ENCODE peak calls at places on chromosome 2, in nine cellular contexts. G, H, P, V, D, N, M, E and F are unnamed samples. For H3K4me1, the result is how much of the 10 kb centered on the place peaks cover.

GRCh38 chr2:237693281-237694039 is 66.1 kb downstream of the LRRFIP1 start:
- DNase-seq in E (peak), G (no peak), V (no peak), P (peak), H (no peak), M (no peak), N (no peak), D (no peak), F (peak)

GRCh38 chr2:227308784-227309183 is 16.3 kb upstream of the MFF start:
- DNase-seq in D (no peak), G (no peak), M (no peak), P (no peak), E (no peak), N (no peak), H (no peak), V (peak), F (no peak)

GRCh38 chr2:236600892-236601291 is 31.3 kb downstream of the ACKR3 start:
- DNase-seq in D (no peak), V (no peak), M (no peak), P (no peak), H (no peak), N (no peak), G (no peak), E (no peak), F (no peak)

GRCh38 chr2:224973112-224974016 is 68.9 kb downstream of the DOCK10 start:
- DNase-seq in V (no peak), E (no peak), P (peak), M (no peak), H (peak), G (no peak), D (no peak), N (no peak), F (no peak)

GRCh38 chr2:182503886-182504285 is 77.0 kb upstream of the PDE1A start:
- DNase-seq in N (no peak), H (no peak), E (peak), V (no peak), D (no peak), P (no peak), M (no peak), G (no peak), F (no peak)

GRCh38 chr2:154952346-154953010 is 254.0 kb downstream of the KCNJ3 start:
- DNase-seq in M (no peak), G (no peak), V (peak), D (no peak), P (no peak), H (peak), N (no peak), E (no peak), F (no peak)

GRCh38 chr2:221617996-221618395 is 45.9 kb upstream of the EPHA4 start:
- DNase-seq in H (no peak), D (no peak), E (no peak), N (no peak), M (no peak), V (no peak), G (no peak), P (no peak), F (no peak)

GRCh38 chr2:160984426-160985077 is 175.7 kb upstream of the TANK start:
- DNase-seq in P (no peak), E (no peak), V (no peak), D (no peak), M (no peak), N (no peak), H (no peak), G (peak), F (no peak)

GRCh38 chr2:38997784-38998183 is 108.1 kb downstream of the ARHGEF33 start:
- DNase-seq in V (no peak), D (no peak), H (no peak), G (no peak), E (peak), N (no peak), M (no peak), P (no peak), F (no peak)

GRCh38 chr2:73069041-73069854 is 2.3 kb downstream of the SFXN5 start:
- DNase-seq in H (no peak), P (no peak), N (peak), G (no peak), E (no peak), M (no peak), D (peak), V (no peak), F (no peak)

GRCh38 chr2:112048887-112049286 is 6.2 kb upstream of the TMEM87B start:
- DNase-seq in V (peak), G (no peak), H (peak), D (peak), M (no peak), E (peak), N (no peak), P (peak), F (peak)

GRCh38 chr2:144331652-144332355 is 188.1 kb downstream of the ZEB2 start:
- DNase-seq in E (no peak), M (peak), N (no peak), G (peak), H (peak), P (no peak), D (peak), V (no peak), F (no peak)

GRCh38 chr2:1495676-1496393 is 82.6 kb downstream of the TPO start:
- DNase-seq in V (no peak), P (peak), H (no peak), D (no peak), G (no peak), M (no peak), E (no peak), N (no peak), F (no peak)

GRCh38 chr2:156589381-156590079 is 153.4 kb downstream of the GPD2 start:
- DNase-seq in P (peak), H (peak), V (peak), N (no peak), E (peak), G (peak), M (no peak), D (peak), F (peak)

GRCh38 chr2:191228861-191229260 is 16.3 kb upstream of the MYO1B start:
- DNase-seq in H (no peak), N (no peak), E (no peak), D (no peak), M (no peak), G (peak), V (no peak), P (peak), F (no peak)

GRCh38 chr2:146123714-146124113 is 1603.8 kb upstream of the ZEB2 start:
- DNase-seq in V (no peak), H (no peak), N (no peak), M (no peak), D (no peak), G (no peak), E (no peak), P (no peak), F (no peak)

GRCh38 chr2:171921970-171922229 is 361 bp upstream of the HAT1 start:
- DNase-seq in N (no peak), P (no peak), G (no peak), D (no peak), M (no peak), E (no peak), H (no peak), V (no peak), F (no peak)

GRCh38 chr2:98234763-98235162 is 111.5 kb upstream of the CNGA3 start:
- DNase-seq in P (no peak), M (no peak), N (no peak), G (no peak), D (no peak), E (no peak), H (no peak), V (no peak), F (no peak)

GRCh38 chr2:227577555-227577954 is 21.1 kb upstream of the SCYGR2 start:
- DNase-seq in P (no peak), E (no peak), D (no peak), V (no peak), G (no peak), N (no peak), M (no peak), H (no peak), F (no peak)

GRCh38 chr2:197147942-197148341 is 162.6 kb downstream of the ANKRD44 start:
- DNase-seq in G (no peak), M (no peak), P (no peak), E (no peak), V (no peak), H (no peak), N (no peak), D (no peak), F (no peak)

GRCh38 chr2:71611781-71612545 is 158.6 kb downstream of the DYSF start:
- DNase-seq in D (no peak), P (no peak), N (peak), G (no peak), M (no peak), E (no peak), H (no peak), V (peak), F (no peak)

GRCh38 chr2:65069425-65069824 is 13.2 kb downstream of the CEP68 start:
- DNase-seq in N (no peak), D (no peak), P (no peak), M (no peak), V (no peak), H (no peak), E (no peak), G (peak), F (no peak)
- H3K4me1 ChIP-seq in N (under half), D (under half), P (under half), M (half or more), V (under half), H (under half), E (under half), G (under half), F (under half)

GRCh38 chr2:178267660-178268059 is 73.3 kb downstream of the OSBPL6 start:
- DNase-seq in H (no peak), E (no peak), V (no peak), N (no peak), M (no peak), P (no peak), D (no peak), G (no peak), F (no peak)
- H3K4me1 ChIP-seq in H (under half), E (under half), V (under half), N (under half), M (under half), P (under half), D (under half), G (under half), F (under half)

GRCh38 chr2:172996387-172996961 is 79.2 kb upstream of the MAP3K20 start:
- DNase-seq in P (no peak), N (no peak), M (no peak), G (no peak), H (no peak), E (no peak), D (no peak), V (no peak), F (no peak)

GRCh38 chr2:172997031-172997430 is 78.6 kb upstream of the MAP3K20 start:
- DNase-seq in N (no peak), P (no peak), M (no peak), G (no peak), H (no peak), E (no peak), V (no peak), D (no peak), F (no peak)

GRCh38 chr2:172991036-172991435 is 84.6 kb upstream of the MAP3K20 start:
- DNase-seq in H (no peak), D (no peak), P (no peak), V (no peak), N (no peak), E (no peak), G (no peak), M (no peak), F (no peak)

GRCh38 chr2:172995323-172996244 is 80.1 kb upstream of the MAP3K20 start:
- DNase-seq in P (peak), N (no peak), D (no peak), V (peak), H (peak), E (peak), M (peak), G (peak), F (no peak)

DNA sequence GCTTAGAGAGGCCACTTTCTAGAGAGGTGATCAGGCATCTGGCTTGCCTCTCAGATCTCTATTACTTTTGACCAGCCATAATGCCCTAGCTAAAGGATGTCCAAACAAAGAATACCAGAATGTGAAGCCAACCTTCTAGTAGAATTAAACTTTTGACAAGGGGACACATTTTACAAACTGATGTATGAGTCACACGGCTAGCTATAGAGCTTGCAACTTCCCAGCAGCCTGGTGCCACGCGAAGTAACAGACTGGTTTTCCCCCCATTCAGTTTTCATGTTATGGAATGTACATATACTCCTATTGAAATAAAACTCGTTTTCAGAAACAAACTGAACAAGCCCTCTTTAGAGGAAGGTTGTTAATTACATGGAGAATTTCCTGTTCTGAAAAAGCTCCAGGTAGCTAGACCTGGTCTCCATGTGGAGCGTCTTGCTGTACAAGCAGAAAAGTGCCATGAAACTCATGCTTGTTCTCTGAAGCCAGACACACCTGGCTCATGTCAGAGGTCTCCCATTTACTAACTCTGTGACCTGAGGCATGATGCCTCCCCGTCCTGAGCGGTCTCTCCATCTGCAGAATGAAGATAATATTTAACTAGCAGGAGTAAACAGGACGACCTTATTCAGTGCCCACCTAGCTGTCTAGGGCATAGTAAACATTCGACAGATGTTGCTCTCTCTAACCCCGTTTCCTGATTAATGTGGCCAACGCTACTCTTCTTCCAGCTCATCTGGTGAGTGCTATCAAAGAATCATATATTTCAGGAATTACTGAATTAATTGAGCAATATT is 81.5 kb upstream of the MAP3K20 start:
- DNase-seq in M (no peak), H (no peak), V (no peak), G (no peak), P (no peak), E (no peak), D (no peak), N (no peak), F (no peak)
- H3K4me1 ChIP-seq in M (under half), H (under half), V (under half), G (under half), P (under half), E (under half), D (under half), N (under half), F (under half)

GRCh38 chr2:239215136-239215925 is 185.5 kb downstream of the HDAC4 start:
- DNase-seq in H (no peak), E (no peak), P (no peak), V (no peak), D (peak), N (no peak), M (no peak), G (no peak), F (no peak)

GRCh38 chr2:239214725-239215124 is 186.1 kb downstream of the HDAC4 start:
- DNase-seq in H (no peak), E (no peak), V (no peak), M (no peak), G (no peak), N (no peak), D (no peak), P (no peak), F (no peak)

GRCh38 chr2:239212553-239213419 is 188.0 kb downstream of the HDAC4 start:
- DNase-seq in E (no peak), M (no peak), P (peak), G (no peak), H (no peak), V (no peak), D (peak), N (no peak), F (no peak)

GRCh38 chr2:239212121-239212520 is 188.7 kb downstream of the HDAC4 start:
- DNase-seq in M (no peak), G (no peak), D (no peak), H (no peak), N (no peak), E (no peak), V (no peak), P (no peak), F (no peak)

GRCh38 chr2:239213420-239214101 is 187.3 kb downstream of the HDAC4 start:
- DNase-seq in E (no peak), V (no peak), M (no peak), G (no peak), N (no peak), P (no peak), H (no peak), D (no peak), F (no peak)
- H3K4me1 ChIP-seq in E (under half), V (under half), M (under half), G (under half), N (under half), P (under half), H (under half), D (under half), F (under half)

GRCh38 chr2:3839489-3839888 is 136.1 kb downstream of the DCDC2C start:
- DNase-seq in D (no peak), E (peak), G (no peak), V (no peak), P (no peak), N (no peak), H (no peak), M (no peak), F (no peak)
- H3K4me1 ChIP-seq in D (under half), E (under half), G (under half), V (under half), P (under half), N (under half), H (under half), M (under half), F (under half)

GRCh38 chr2:84956334-84957297 is 14.3 kb upstream of the KCMF1 start:
- DNase-seq in E (no peak), H (no peak), D (no peak), M (no peak), N (no peak), P (no peak), V (no peak), G (no peak), F (no peak)
- H3K4me1 ChIP-seq in E (under half), H (under half), D (under half), M (under half), N (under half), P (under half), V (under half), G (under half), F (under half)

GRCh38 chr2:215417400-215417951 is 18.4 kb downstream of the FN1 start:
- DNase-seq in E (no peak), D (no peak), N (no peak), V (no peak), G (no peak), P (no peak), M (no peak), H (no peak), F (no peak)
- H3K4me1 ChIP-seq in E (under half), D (under half), N (under half), V (under half), G (under half), P (under half), M (half or more), H (under half), F (under half)

GRCh38 chr2:96316999-96317398 is 8.1 kb upstream of the ITPRIPL1 start:
- DNase-seq in E (no peak), M (no peak), N (no peak), H (no peak), D (no peak), P (no peak), V (no peak), G (no peak), F (no peak)
- H3K4me1 ChIP-seq in E (under half), M (under half), N (under half), H (under half), D (under half), P (under half), V (under half), G (under half), F (under half)

GRCh38 chr2:230868947-230869690 is 4.4 kb downstream of the ITM2C start:
- DNase-seq in V (peak), D (no peak), P (no peak), H (peak), G (no peak), N (peak), E (no peak), M (no peak), F (no peak)
- H3K4me1 ChIP-seq in V (half or more), D (under half), P (half or more), H (half or more), G (under half), N (half or more), E (under half), M (half or more), F (half or more)

DNA sequence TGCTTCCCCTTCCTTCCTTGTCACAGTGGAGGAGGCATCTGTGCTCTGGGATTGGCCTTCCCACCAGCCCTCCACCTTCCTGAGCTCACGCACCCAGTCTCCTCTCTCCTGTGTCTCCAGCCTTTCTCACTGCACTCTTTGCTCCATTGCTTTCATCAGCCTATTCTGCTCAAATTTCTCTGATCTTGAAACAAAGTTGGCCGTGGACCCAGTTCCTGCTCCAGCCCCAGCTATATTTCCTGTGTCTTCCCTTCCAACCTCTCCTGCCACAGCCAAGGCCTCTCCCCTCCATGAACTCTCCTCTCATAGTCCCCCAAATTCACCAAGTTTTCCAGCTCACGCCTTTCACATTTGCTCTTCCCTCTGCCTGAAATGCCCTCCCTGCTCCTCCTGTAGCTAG is 226.6 kb upstream of the AGAP1 start:
- DNase-seq in H (no peak), E (no peak), P (no peak), D (no peak), M (no peak), N (no peak), V (no peak), G (no peak), F (no peak)
- H3K4me1 ChIP-seq in H (under half), E (under half), P (under half), D (under half), M (under half), N (under half), V (under half), G (under half), F (under half)